ENCODE peak calls at places on chromosomes 3 and 15, in six cellular contexts. S is Panc1; L is body of pancreas; E is HFFc6; Y is T-helper 2 cell; T is activated CD4-positive, alpha-beta T cell treated with anti-CD3 and anti-CD28 coated beads for 48 hours. O is an unnamed sample.

GRCh38 chr3:129058441-129059194 is 2.0 kb upstream of the GP9 start:
- DNase-seq in S (no peak), L (peak; percentile 82), E (no peak), Y (no peak), T (peak; percentile 17), O (peak; percentile 76)

GRCh38 chr15:65377105-65377975 is 462 bp downstream of the IGDCC3 start:
- DNase-seq in S (no peak), L (no peak), E (no peak), Y (no peak), T (peak; percentile 11), O (no peak)

GRCh38 chr15:99143655-99144610 is 39.1 kb downstream of the SYNM start:
- DNase-seq in S (no peak), L (peak; percentile 60), E (peak; percentile 27), Y (no peak), T (no peak), O (no peak)

GRCh38 chr3:53812434-53812833 is 33.8 kb downstream of the CHDH start:
- DNase-seq in S (no peak), L (no peak), E (no peak), Y (no peak), T (no peak), O (no peak)

GRCh38 chr3:51686512-51687215 is 15.6 kb downstream of the TEX264 start:
- DNase-seq in S (no peak), L (peak; percentile 46), E (no peak), Y (peak; percentile 85), T (peak; percentile 83), O (peak; percentile 97)

GRCh38 chr3:150917941-150918340 is 12.7 kb upstream of the MINDY4B start:
- DNase-seq in S (no peak), L (no peak), E (no peak), Y (no peak), T (no peak), O (no peak)

GRCh38 chr15:23642413-23643044 is 5.1 kb downstream of the MAGEL2 start:
- DNase-seq in S (peak; percentile 18), L (peak; percentile 56), E (peak; percentile 46), Y (no peak), T (peak; percentile 61), O (no peak)

GRCh38 chr3:65101450-65101849 is 413.6 kb upstream of the ADAMTS9 start:
- DNase-seq in S (no peak), L (no peak), E (no peak), Y (no peak), T (no peak), O (no peak)

GRCh38 chr3:194640829-194641228 is 7.6 kb upstream of the TMEM44 start:
- DNase-seq in S (no peak), L (no peak), E (no peak), Y (no peak), T (peak; percentile 60), O (peak; percentile 23)

GRCh38 chr3:119343719-119344118 is 49.5 kb downstream of the ARHGAP31 start:
- DNase-seq in S (no peak), L (no peak), E (no peak), Y (no peak), T (no peak), O (no peak)

GRCh38 chr3:81484532-81484931 is 276.9 kb downstream of the GBE1 start:
- DNase-seq in S (no peak), L (no peak), E (no peak), Y (no peak), T (no peak), O (no peak)

GRCh38 chr3:55165278-55165677 is 237.4 kb upstream of the LRTM1 start:
- DNase-seq in S (no peak), L (no peak), E (no peak), Y (no peak), T (no peak), O (no peak)

GRCh38 chr15:50825946-50826345 is 60.4 kb upstream of the SPPL2A start:
- DNase-seq in S (no peak), L (no peak), E (no peak), Y (no peak), T (no peak), O (no peak)

GRCh38 chr3:51930439-51930838 is 11.3 kb downstream of the RRP9 start:
- DNase-seq in S (no peak), L (no peak), E (no peak), Y (no peak), T (no peak), O (no peak)

GRCh38 chr15:82978438-82978837 is 7.6 kb upstream of the RAMAC start:
- DNase-seq in S (no peak), L (no peak), E (no peak), Y (no peak), T (no peak), O (no peak)

GRCh38 chr3:128555098-128555825 is 62.3 kb upstream of the GATA2 start:
- DNase-seq in S (no peak), L (peak; percentile 11), E (no peak), Y (no peak), T (no peak), O (no peak)

GRCh38 chr3:170572665-170573253 is 13.1 kb downstream of the SLC7A14 start:
- DNase-seq in S (no peak), L (no peak), E (peak; percentile 77), Y (no peak), T (peak; percentile 41), O (peak; percentile 11)

GRCh38 chr3:30505866-30506517 is 100.4 kb upstream of the TGFBR2 start:
- DNase-seq in S (no peak), L (no peak), E (peak; percentile 18), Y (no peak), T (no peak), O (no peak)

GRCh38 chr3:187403768-187404270 is 35.6 kb downstream of the RTP4 start:
- DNase-seq in S (peak; percentile 98), L (peak; percentile 21), E (peak; percentile 96), Y (no peak), T (no peak), O (no peak)

GRCh38 chr3:134682196-134682880 is 31.5 kb upstream of the KY start:
- DNase-seq in S (no peak), L (no peak), E (no peak), Y (no peak), T (no peak), O (no peak)

GRCh38 chr3:102299125-102299877 is 135.5 kb upstream of the ZPLD1 start:
- DNase-seq in S (no peak), L (no peak), E (no peak), Y (no peak), T (peak; percentile 3), O (no peak)

GRCh38 chr3:8182904-8183303 is 318.7 kb upstream of the LMCD1 start:
- DNase-seq in S (no peak), L (peak; percentile 60), E (no peak), Y (no peak), T (no peak), O (no peak)

GRCh38 chr3:45832691-45833090 is 9.2 kb downstream of the LZTFL1 start:
- DNase-seq in S (no peak), L (no peak), E (no peak), Y (no peak), T (no peak), O (no peak)

GRCh38 chr3:193851416-193851815 is 258.4 kb downstream of the OPA1 start:
- DNase-seq in S (no peak), L (no peak), E (no peak), Y (no peak), T (no peak), O (no peak)

GRCh38 chr3:85709483-85709882 is 750.7 kb downstream of the CADM2 start:
- DNase-seq in S (no peak), L (no peak), E (no peak), Y (no peak), T (no peak), O (no peak)

GRCh38 chr15:64245405-64245804 is 82.6 kb upstream of the PPIB start:
- DNase-seq in S (no peak), L (no peak), E (no peak), Y (no peak), T (no peak), O (no peak)

GRCh38 chr15:70505971-70506887 is 257.1 kb downstream of the UACA start:
- DNase-seq in S (no peak), L (no peak), E (no peak), Y (no peak), T (no peak), O (no peak)

GRCh38 chr3:140586311-140586710 is 91.6 kb upstream of the TRIM42 start:
- DNase-seq in S (no peak), L (no peak), E (no peak), Y (no peak), T (no peak), O (no peak)

GRCh38 chr3:133468251-133468721 is 68.4 kb downstream of the BFSP2 start:
- DNase-seq in S (no peak), L (no peak), E (no peak), Y (no peak), T (no peak), O (no peak)

GRCh38 chr3:46944191-46944590 is 32.4 kb downstream of the CCDC12 start:
- DNase-seq in S (no peak), L (no peak), E (no peak), Y (no peak), T (no peak), O (no peak)